ENCODE peak calls at places on chromosomes 4 and X, in six cellular contexts. V is dorsolateral prefrontal cortex; Z is caudate nucleus; S is NCI-H524; J is activated T-helper 2 cell treated with anti-CD3 and anti-CD28 coated beads, Interferon-gamma antibody, Interleukin-2, Interleukin-4, amounts not matched to agents 10 μg/mL and 5 μg/mL and 100 μg/mL, durations not matched to agents 14 hours and 24 hours and 36 hours; L is stimulated activated CD4-positive, alpha-beta T cell treated with anti-CD3 and anti-CD28 coated beads, Interleukin-15, amount 100 ng/mL, for 24 hours. O is an unnamed sample.

GRCh38 chrX:19332983-19333382 is 10.7 kb upstream of the PDHA1 start:
- DNase-seq in Z (no peak), J (no peak), S (peak; percentile 71), V (no peak), L (no peak), O (peak; percentile 32)

GRCh38 chr4:38470708-38471262 is 193.2 kb upstream of the KLF3 start:
- DNase-seq in J (no peak), Z (no peak), V (no peak), S (no peak), L (no peak), O (no peak)

GRCh38 chr4:130110760-130111159 is 1014.8 kb downstream of the C4orf33 start:
- DNase-seq in S (no peak), Z (no peak), L (no peak), V (no peak), J (no peak), O (no peak)

GRCh38 chr4:159224412-159224811 is 121.5 kb downstream of the RAPGEF2 start:
- DNase-seq in L (no peak), J (no peak), Z (no peak), S (no peak), V (no peak), O (no peak)

GRCh38 chr4:184757810-184758209 is 23.9 kb upstream of the CENPU start:
- DNase-seq in Z (no peak), V (no peak), J (no peak), S (no peak), L (no peak), O (no peak)

GRCh38 chrX:10893976-10894375 is 217.2 kb upstream of the HCCS start:
- DNase-seq in V (no peak), J (no peak), L (no peak), S (no peak), Z (no peak), O (no peak)

GRCh38 chr4:5976921-5977320 is 41.3 kb downstream of the C4orf50 start:
- DNase-seq in L (no peak), J (no peak), Z (no peak), S (no peak), V (no peak), O (no peak)

GRCh38 chr4:71771613-71772012 is 12.3 kb downstream of the GC start:
- DNase-seq in S (no peak), V (no peak), Z (no peak), L (no peak), J (no peak), O (no peak)

GRCh38 chr4:123554819-123555499 is 158.4 kb downstream of the SPRY1 start:
- DNase-seq in J (no peak), S (no peak), V (no peak), L (no peak), Z (no peak), O (no peak)

GRCh38 chr4:47535567-47536147 is 50.6 kb downstream of the ATP10D start:
- DNase-seq in L (no peak), S (no peak), V (no peak), Z (no peak), J (no peak), O (no peak)

GRCh38 chrX:78543281-78543680 is 115.8 kb downstream of the RTL3 start:
- DNase-seq in V (no peak), J (no peak), Z (no peak), L (no peak), S (no peak), O (no peak)

GRCh38 chrX:69314436-69315348 is 149.4 kb upstream of the PJA1 start:
- DNase-seq in J (no peak), S (peak; percentile 42), Z (no peak), L (no peak), V (no peak), O (no peak)

GRCh38 chr4:155578726-155579385 is 87.8 kb upstream of the GUCY1A1 start:
- DNase-seq in L (no peak), Z (no peak), S (no peak), J (no peak), V (no peak), O (no peak)

GRCh38 chrX:38799995-38800394 is 1.3 kb upstream of the MID1IP1 start:
- DNase-seq in S (no peak), L (no peak), V (no peak), J (no peak), Z (no peak), O (peak; percentile 37)

O was measured in testis.